ENCODE peak calls at places on chromosome 19, in eight cellular contexts. V, W, Z, F, N, Y, T and C are unnamed samples.

GRCh38 chr19:48090281-48090802 is 20.3 kb downstream of the PLA2G4C start:
- DNase-seq in V (no peak), W (no peak), Z (no peak), F (no peak), N (peak; percentile 11), Y (no peak), T (peak; percentile 85), C (no peak)

GRCh38 chr19:30924670-30925069 is 424.6 kb downstream of the TSHZ3 start:
- DNase-seq in V (no peak), W (no peak), Z (no peak), F (no peak), N (no peak), Y (peak; percentile 33), T (no peak), C (no peak)

GRCh38 chr19:47891923-47892666 is 6.0 kb upstream of the SULT2A1 start:
- DNase-seq in V (peak; percentile 15), W (no peak), Z (no peak), F (no peak), N (peak; percentile 61), Y (no peak), T (no peak), C (peak; percentile 88)

GRCh38 chr19:48510421-48511268 is 990 bp downstream of the LMTK3 start:
- DNase-seq in V (peak; percentile 92), W (peak; percentile 60), Z (no peak), F (peak; percentile 42), N (peak; percentile 68), Y (peak; percentile 75), T (peak; percentile 75), C (peak; percentile 82)

GRCh38 chr19:29568036-29568788 is 37.9 kb upstream of the POP4 start:
- DNase-seq in V (no peak), W (no peak), Z (no peak), F (no peak), N (no peak), Y (no peak), T (no peak), C (no peak)

GRCh38 chr19:57719424-57719823 is 8.0 kb downstream of the ZNF671 start:
- DNase-seq in V (no peak), W (no peak), Z (no peak), F (no peak), N (no peak), Y (no peak), T (no peak), C (no peak)

GRCh38 chr19:2524840-2525723 is 49.2 kb downstream of the GADD45B start:
- DNase-seq in V (peak; percentile 43), W (no peak), Z (peak; percentile 72), F (no peak), N (no peak), Y (no peak), T (peak; percentile 77), C (peak; percentile 72)

GRCh38 chr19:49851456-49852259 is 699 bp downstream of the PTOV1 start:
- DNase-seq in V (peak; percentile 87), W (peak; percentile 46), Z (no peak), F (no peak), N (peak; percentile 47), Y (peak; percentile 73), T (peak; percentile 70), C (peak; percentile 75)

GRCh38 chr19:50897191-50897607 is 14.0 kb downstream of the KLK4 start:
- DNase-seq in V (no peak), W (no peak), Z (peak; percentile 65), F (no peak), N (no peak), Y (no peak), T (no peak), C (no peak)

GRCh38 chr19:3276341-3276799 is 51.9 kb downstream of the CELF5 start:
- DNase-seq in V (peak; percentile 95), W (no peak), Z (peak; percentile 75), F (peak; percentile 38), N (peak; percentile 39), Y (no peak), T (peak; percentile 92), C (no peak)

GRCh38 chr19:1409204-1410005 is 2.0 kb downstream of the DAZAP1 start:
- DNase-seq in V (no peak), W (no peak), Z (no peak), F (no peak), N (no peak), Y (no peak), T (no peak), C (no peak)

GRCh38 chr19:1411255-1412191 is 4.1 kb downstream of the DAZAP1 start:
- DNase-seq in V (no peak), W (peak; percentile 75), Z (no peak), F (no peak), N (peak; percentile 46), Y (peak; percentile 39), T (peak; percentile 46), C (no peak)

GRCh38 chr19:1408300-1409203 is 1.2 kb downstream of the DAZAP1 start:
- DNase-seq in V (peak; percentile 59), W (peak; percentile 60), Z (peak; percentile 51), F (peak; percentile 37), N (peak; percentile 49), Y (no peak), T (peak; percentile 52), C (peak; percentile 67)

GRCh38 chr19:1410789-1411188 is 3.4 kb downstream of the DAZAP1 start:
- DNase-seq in V (no peak), W (no peak), Z (no peak), F (no peak), N (no peak), Y (peak; percentile 24), T (no peak), C (no peak)

DNA sequence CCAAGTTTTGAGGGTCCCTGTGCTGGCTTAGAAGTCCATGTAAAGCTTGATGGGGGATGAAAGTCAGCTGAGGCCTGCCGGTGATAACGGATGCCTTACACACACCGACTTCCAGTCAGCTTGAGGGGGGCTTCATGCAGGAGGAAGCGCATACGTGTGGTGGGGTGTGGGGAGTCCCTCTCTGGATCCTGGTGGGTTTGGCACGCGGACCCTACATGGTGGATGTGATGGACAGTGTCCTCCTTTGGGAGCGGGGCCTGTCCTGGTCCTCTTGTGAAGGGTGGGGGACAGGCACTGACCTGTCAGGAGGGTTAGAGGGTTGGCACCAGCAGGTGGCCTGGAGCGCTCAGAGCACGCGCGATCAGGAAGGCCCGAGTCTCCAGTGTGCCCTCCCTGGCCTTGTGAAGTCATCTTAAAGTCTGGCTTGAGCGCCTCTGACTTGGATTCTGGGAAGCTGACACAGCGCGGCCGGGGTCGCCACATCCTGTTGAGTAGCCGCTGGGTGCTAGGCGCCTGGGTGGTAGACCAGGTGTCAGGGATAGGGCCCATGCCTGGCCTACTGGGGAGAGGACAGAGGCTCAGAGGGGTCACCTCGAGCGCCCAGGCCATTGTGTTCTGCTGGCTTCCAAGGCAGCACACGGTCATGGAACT is 2.9 kb downstream of the DAZAP1 start:
- DNase-seq in V (no peak), W (no peak), Z (no peak), F (no peak), N (peak; percentile 67), Y (peak; percentile 44), T (no peak), C (no peak)
- H3K4me1 ChIP-seq in V (peaks cover 20% of the 10 kb centered on the region), W (peaks cover 69% of the 10 kb centered on the region), Z (peaks cover 46% of the 10 kb centered on the region), F (peaks cover 53% of the 10 kb centered on the region), N (peaks cover 78% of the 10 kb centered on the region), Y (peaks cover 43% of the 10 kb centered on the region), T (peaks cover 27% of the 10 kb centered on the region), C (peaks cover 8% of the 10 kb centered on the region)

DNA sequence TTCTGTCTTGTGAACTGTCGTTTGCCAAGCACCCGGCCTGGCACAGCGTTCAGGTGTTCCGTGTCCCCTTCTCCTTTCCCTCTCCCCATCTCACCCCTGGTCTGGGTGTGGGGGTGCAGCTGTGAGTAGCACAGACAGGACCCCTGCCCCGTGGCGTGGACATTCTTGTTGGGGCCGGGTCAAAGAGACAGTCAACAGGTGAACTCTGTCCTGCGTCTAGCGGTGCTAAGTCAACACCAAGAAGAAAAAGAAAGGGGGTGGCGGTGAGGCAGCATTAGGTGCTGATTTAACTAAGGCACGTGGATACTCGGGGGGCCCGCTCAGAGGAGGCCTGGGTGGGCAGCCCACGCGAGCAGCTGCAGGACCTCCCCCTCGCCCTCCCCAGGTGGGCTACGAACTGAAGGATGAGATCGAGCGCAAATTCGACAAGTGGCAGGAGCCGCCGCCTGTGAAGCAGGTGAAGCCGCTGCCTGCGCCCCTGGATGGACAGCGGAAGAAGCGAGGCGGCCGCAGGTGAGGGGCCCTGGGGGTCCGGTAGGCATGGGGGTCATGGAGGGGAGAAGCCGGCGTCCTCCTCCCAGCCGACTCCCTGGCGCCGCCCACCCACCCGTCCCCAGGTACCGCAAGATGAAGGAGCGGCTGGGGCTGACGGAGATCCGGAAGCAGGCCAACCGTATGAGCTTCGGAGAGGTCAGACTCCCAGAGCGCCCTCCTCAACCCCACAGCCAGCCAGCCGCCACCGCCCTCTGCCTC is 9.7 kb upstream of the CNOT3 start:
- DNase-seq in V (no peak), W (no peak), Z (no peak), F (no peak), N (no peak), Y (no peak), T (no peak), C (no peak)
- H3K4me3 ChIP-seq in V (no peak overlapping the region), W (no peak overlapping the region), Z (no peak overlapping the region), F (no peak overlapping the region), N (no peak overlapping the region), Y (no peak overlapping the region), T (no peak overlapping the region), C (no peak overlapping the region)

GRCh38 chr19:16340654-16341053 is 16.0 kb downstream of the KLF2 start:
- DNase-seq in V (no peak), W (no peak), Z (no peak), F (no peak), N (no peak), Y (no peak), T (no peak), C (peak; percentile 63)

GRCh38 chr19:16337809-16338469 is 13.3 kb downstream of the KLF2 start:
- DNase-seq in V (no peak), W (no peak), Z (no peak), F (no peak), N (no peak), Y (no peak), T (no peak), C (no peak)

GRCh38 chr19:16339361-16339725 is 14.7 kb downstream of the KLF2 start:
- DNase-seq in V (no peak), W (no peak), Z (no peak), F (no peak), N (no peak), Y (no peak), T (no peak), C (no peak)

GRCh38 chr19:16340092-16340491 is 15.5 kb downstream of the KLF2 start:
- DNase-seq in V (no peak), W (no peak), Z (no peak), F (no peak), N (no peak), Y (peak; percentile 81), T (no peak), C (no peak)

GRCh38 chr19:16338470-16339360 is 14.1 kb downstream of the KLF2 start:
- DNase-seq in V (peak; percentile 40), W (no peak), Z (peak; percentile 72), F (peak; percentile 27), N (peak; percentile 61), Y (peak; percentile 54), T (no peak), C (peak; percentile 42)
- H3K4me1 ChIP-seq in V (peaks cover 7% of the 10 kb centered on the region), W (peaks cover 58% of the 10 kb centered on the region), Z (peaks cover 19% of the 10 kb centered on the region), F (peaks cover 40% of the 10 kb centered on the region), N (no peaks in the 10 kb centered on the region), Y (peaks cover 5% of the 10 kb centered on the region), T (peaks cover 6% of the 10 kb centered on the region), C (no peaks in the 10 kb centered on the region)

DNA sequence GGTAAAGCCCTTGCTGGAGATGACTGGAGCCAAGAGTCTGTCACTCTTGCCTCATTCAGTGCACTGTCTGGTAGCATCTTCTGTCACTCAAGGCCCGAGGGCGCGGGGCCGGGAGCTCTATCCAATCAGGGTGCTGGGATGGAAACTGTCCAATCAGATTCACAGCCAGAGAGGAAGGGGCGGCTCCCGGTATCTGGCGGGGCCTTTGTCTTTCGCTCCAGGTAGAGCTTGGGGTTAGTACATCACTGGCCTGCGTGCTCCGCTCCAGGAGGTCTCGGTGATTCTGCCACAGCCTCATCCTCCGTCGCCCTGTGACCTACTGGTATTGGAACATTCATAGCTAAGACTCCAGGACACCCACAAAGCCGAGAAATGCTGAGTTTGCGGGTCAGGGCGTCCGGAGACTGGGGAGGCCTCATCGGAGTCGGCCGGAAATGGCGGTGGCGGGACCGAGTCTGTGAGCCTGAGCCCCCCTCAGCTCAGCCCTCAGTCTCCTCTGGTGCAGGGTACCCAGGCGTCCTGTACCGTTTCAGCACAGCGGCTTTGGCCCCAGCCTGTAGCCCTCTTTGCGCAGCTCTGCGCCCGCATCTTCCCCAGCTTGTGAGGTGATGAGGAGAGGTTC is 20.6 kb upstream of the ZNF430 start:
- DNase-seq in V (peak; percentile 98), W (peak; percentile 81), Z (peak; percentile 94), F (peak; percentile 69), N (peak; percentile 90), Y (peak; percentile 89), T (peak; percentile 79), C (peak; percentile 99)
- H3K4me3 ChIP-seq in V (peak overlapping the region; percentile 70), W (peak overlapping the region; percentile 60), Z (peak overlapping the region; percentile 34), F (peak overlapping the region; percentile 60), N (no peak overlapping the region), Y (peak overlapping the region; percentile 27), T (peak overlapping the region; percentile 42), C (peak overlapping the region; percentile 57)